ENCODE peak calls at places on chromosomes 4 and X, in ten cellular contexts. K is fibroblast of lung, G is IMR-90, U is thoracic aorta, B is pancreas, Q is astrocyte, H is neural progenitor cell, Z is heart right ventricle, V is heart left ventricle, L is cardiac muscle cell. P is an unnamed sample. For H3K4me1, the result is how much of the 10 kb centered on the place peaks cover.

GRCh38 chr4:3717241-3717640 is 48.9 kb upstream of the ADRA2C start:
- DNase-seq in K (no peak), G (no peak), U (no peak), B (no peak), Q (no peak), H (no peak), Z (no peak), V (peak), L (no peak), P (no peak)

GRCh38 chr4:14711259-14711658 is 291.0 kb upstream of the CPEB2 start:
- DNase-seq in K (no peak), G (no peak), U (no peak), B (no peak), Q (no peak), H (no peak), Z (no peak), V (no peak), L (no peak), P (no peak)

GRCh38 chr4:154033921-154034320 is 245.0 kb upstream of the SFRP2 start:
- DNase-seq in K (no peak), G (no peak), U (no peak), B (no peak), Q (no peak), H (no peak), Z (no peak), V (no peak), L (no peak), P (no peak)

GRCh38 chrX:2351321-2351720 is 149.5 kb downstream of the DHRSX start:
- DNase-seq in K (peak), G (peak), U (no peak), B (no peak), Q (peak), H (no peak), Z (no peak), V (no peak), L (no peak), P (peak)

GRCh38 chr4:142778430-142778829 is 67.7 kb downstream of the INPP4B start:
- DNase-seq in K (peak), G (peak), U (no peak), B (no peak), Q (peak), H (no peak), Z (no peak), V (no peak), L (no peak), P (no peak)

GRCh38 chr4:186727977-186728519 is 4.4 kb upstream of the FAT1 start:
- DNase-seq in K (no peak), G (no peak), U (no peak), B (no peak), Q (no peak), H (peak), Z (no peak), V (no peak), L (peak), P (peak)

GRCh38 chr4:98289375-98289774 is 28.2 kb downstream of the RAP1GDS1 start:
- DNase-seq in K (no peak), G (no peak), U (no peak), B (no peak), Q (no peak), H (no peak), Z (no peak), V (no peak), L (no peak), P (no peak)

GRCh38 chr4:94758141-94758699 is 465 bp downstream of the BMPR1B start:
- DNase-seq in K (peak), G (no peak), U (no peak), B (peak), Q (peak), H (peak), Z (no peak), V (no peak), L (no peak), P (peak)

GRCh38 chr4:8067945-8068894 is 90.4 kb downstream of the ABLIM2 start:
- DNase-seq in K (no peak), G (no peak), U (no peak), B (no peak), Q (no peak), H (no peak), Z (no peak), V (peak), L (no peak), P (no peak)

GRCh38 chrX:131728295-131729145 is 184.6 kb downstream of the OR13H1 start:
- DNase-seq in K (peak), G (peak), U (no peak), B (peak), Q (peak), H (no peak), Z (no peak), V (peak), L (no peak), P (no peak)

GRCh38 chr4:109803924-109804571 is 2.2 kb upstream of the CFI start:
- DNase-seq in K (peak), G (peak), U (no peak), B (no peak), Q (peak), H (peak), Z (no peak), V (no peak), L (peak), P (peak)

GRCh38 chrX:123083924-123084323 is 100.2 kb upstream of the GRIA3 start:
- DNase-seq in K (peak), G (no peak), U (no peak), B (no peak), Q (peak), H (no peak), Z (no peak), V (no peak), L (no peak), P (peak)

GRCh38 chr4:19721587-19721986 is 530.1 kb upstream of the SLIT2 start:
- DNase-seq in K (no peak), G (no peak), U (no peak), B (no peak), Q (no peak), H (no peak), Z (no peak), V (no peak), L (no peak), P (no peak)

GRCh38 chrX:120795301-120795700 is 80.4 kb downstream of the CT47B1 start:
- DNase-seq in K (peak), G (no peak), U (no peak), B (no peak), Q (peak), H (no peak), Z (no peak), V (no peak), L (no peak), P (no peak)

GRCh38 chrX:19334945-19335626 is 8.6 kb upstream of the PDHA1 start:
- DNase-seq in K (no peak), G (peak), U (no peak), B (no peak), Q (no peak), H (peak), Z (no peak), V (no peak), L (peak), P (peak)

GRCh38 chr4:26826721-26827120 is 33.9 kb upstream of the STIM2 start:
- DNase-seq in K (no peak), G (peak), U (no peak), B (peak), Q (no peak), H (no peak), Z (peak), V (no peak), L (no peak), P (no peak)

GRCh38 chrX:35380808-35381700 is 417.1 kb upstream of the MAGEB16 start:
- DNase-seq in K (peak), G (peak), U (no peak), B (no peak), Q (no peak), H (peak), Z (no peak), V (no peak), L (peak), P (peak)

GRCh38 chrX:276588-277171 is 4.5 kb upstream of the PLCXD1 start:
- DNase-seq in K (peak), G (peak), U (no peak), B (peak), Q (peak), H (peak), Z (no peak), V (no peak), L (no peak), P (peak)

GRCh38 chr4:112130903-112131302 is 14.4 kb upstream of the FAM241A start:
- DNase-seq in K (peak), G (no peak), U (no peak), B (no peak), Q (peak), H (no peak), Z (no peak), V (no peak), L (peak), P (no peak)

GRCh38 chrX:154021131-154021611 is 1.5 kb upstream of the IRAK1 start:
- DNase-seq in K (peak), G (peak), U (no peak), B (no peak), Q (peak), H (no peak), Z (no peak), V (no peak), L (no peak), P (no peak)

GRCh38 chrX:649166-649565 is 18.6 kb downstream of the SHOX start:
- DNase-seq in K (no peak), G (no peak), U (no peak), B (no peak), Q (no peak), H (no peak), Z (no peak), V (no peak), L (no peak), P (no peak)

GRCh38 chr4:17385403-17385802 is 126.5 kb downstream of the QDPR start:
- DNase-seq in K (peak), G (peak), U (no peak), B (no peak), Q (peak), H (no peak), Z (peak), V (no peak), L (peak), P (no peak)

GRCh38 chrX:18973527-18974192 is 10.3 kb downstream of the PHKA2 start:
- DNase-seq in K (no peak), G (no peak), U (no peak), B (no peak), Q (no peak), H (peak), Z (no peak), V (no peak), L (no peak), P (peak)

GRCh38 chrX:42869011-42869410 is 91.0 kb upstream of the PPP1R2C start:
- DNase-seq in K (no peak), G (no peak), U (no peak), B (no peak), Q (no peak), H (no peak), Z (no peak), V (no peak), L (no peak), P (no peak)

GRCh38 chrX:108018659-108019381 is 26.0 kb upstream of the VSIG1 start:
- DNase-seq in K (no peak), G (no peak), U (no peak), B (no peak), Q (no peak), H (no peak), Z (no peak), V (no peak), L (no peak), P (peak)

GRCh38 chrX:17687648-17688047 is 49.6 kb upstream of the SCML1 start:
- DNase-seq in K (no peak), G (no peak), U (no peak), B (no peak), Q (no peak), H (no peak), Z (no peak), V (no peak), L (no peak), P (no peak)

GRCh38 chr4:145847764-145848163 is 90.9 kb downstream of the ZNF827 start:
- DNase-seq in K (no peak), G (no peak), U (no peak), B (no peak), Q (no peak), H (no peak), Z (no peak), V (no peak), L (no peak), P (no peak)

GRCh38 chr4:82889287-82889686 is 1.7 kb downstream of the SEC31A start:
- DNase-seq in K (no peak), G (no peak), U (no peak), B (no peak), Q (no peak), H (no peak), Z (no peak), V (no peak), L (no peak), P (no peak)

GRCh38 chr4:124178449-124179021 is 534.0 kb downstream of the ANKRD50 start:
- DNase-seq in K (peak), G (peak), U (no peak), B (no peak), Q (peak), H (no peak), Z (no peak), V (no peak), L (no peak), P (peak)

GRCh38 chr4:113899260-113900177 is 79.9 kb downstream of the ARSJ start:
- DNase-seq in K (no peak), G (no peak), U (no peak), B (no peak), Q (no peak), H (no peak), Z (no peak), V (no peak), L (no peak), P (no peak)

GRCh38 chr4:67762091-67762490 is 7.9 kb upstream of the GNRHR start:
- DNase-seq in K (peak), G (peak), U (no peak), B (no peak), Q (peak), H (no peak), Z (no peak), V (no peak), L (no peak), P (no peak)

DNA sequence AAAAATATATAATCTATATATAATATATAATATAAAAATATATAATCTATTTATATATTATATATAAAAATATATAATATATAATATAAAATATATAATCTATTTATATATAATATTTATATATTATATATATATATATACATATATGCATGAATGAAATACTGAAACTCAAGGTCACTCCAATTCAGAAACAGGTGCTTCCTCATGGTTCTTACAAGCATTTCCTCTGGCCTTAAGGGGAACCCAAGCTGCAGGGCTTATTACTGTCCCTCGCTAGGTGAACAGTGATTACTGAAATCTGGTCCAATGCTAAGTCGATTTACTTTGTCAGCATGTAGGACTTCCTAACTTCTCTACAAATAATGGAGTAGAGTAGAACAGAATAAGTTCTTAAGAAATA is 174.3 kb downstream of the GPM6A start:
- DNase-seq in K (no peak), G (no peak), U (no peak), B (no peak), Q (no peak), H (no peak), Z (no peak), V (no peak), L (no peak), P (no peak)
- H3K4me1 ChIP-seq in K (under half), G (under half), U (under half), B (under half), Q (under half), H (under half), Z (under half), V (under half), L (under half), P (under half)

GRCh38 chr4:88881227-88881569 is 175.8 kb downstream of the FAM13A start:
- DNase-seq in K (no peak), G (no peak), U (no peak), B (no peak), Q (no peak), H (no peak), Z (no peak), V (no peak), L (no peak), P (no peak)
- H3K27ac ChIP-seq in K (no peak), G (no peak), U (no peak), B (no peak), Q (no peak), H (no peak), Z (no peak), V (no peak), L (peak), P (no peak)

DNA sequence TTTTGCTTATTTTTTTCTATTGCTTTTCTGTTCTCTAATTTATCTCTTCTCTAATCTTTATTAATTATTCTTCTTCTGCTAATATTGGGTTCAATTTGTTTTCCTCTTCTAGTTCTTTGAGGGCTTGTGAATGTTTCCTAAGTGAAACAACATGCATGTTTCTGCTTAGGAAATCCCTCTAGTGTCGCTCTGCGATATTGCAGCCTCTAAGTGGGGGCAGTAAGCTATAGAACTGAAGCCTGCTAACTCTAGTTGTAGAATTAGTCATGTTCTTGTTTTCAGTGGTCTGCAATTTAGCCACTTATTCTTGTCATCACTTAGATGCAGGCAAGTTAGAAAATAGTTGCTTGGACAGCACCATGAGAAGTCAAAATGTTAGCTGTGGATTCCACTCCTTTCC is 222.6 kb downstream of the SPIN4 start:
- DNase-seq in K (peak), G (peak), U (no peak), B (peak), Q (no peak), H (no peak), Z (no peak), V (no peak), L (no peak), P (peak)
- TF ChIP-seq CTCF in K (no peak), G (peak), U (peak), B (peak), Q (peak), H (peak), Z (no peak), V (peak), L (no peak), P (peak)

GRCh38 chr4:147837854-147838253 is 106.0 kb downstream of the ARHGAP10 start:
- DNase-seq in K (no peak), G (no peak), U (no peak), B (no peak), Q (no peak), H (no peak), Z (no peak), V (no peak), L (no peak), P (no peak)
- H3K4me1 ChIP-seq in K (under half), G (under half), U (half or more), B (under half), Q (under half), H (under half), Z (half or more), V (under half), L (under half), P (under half)

DNA sequence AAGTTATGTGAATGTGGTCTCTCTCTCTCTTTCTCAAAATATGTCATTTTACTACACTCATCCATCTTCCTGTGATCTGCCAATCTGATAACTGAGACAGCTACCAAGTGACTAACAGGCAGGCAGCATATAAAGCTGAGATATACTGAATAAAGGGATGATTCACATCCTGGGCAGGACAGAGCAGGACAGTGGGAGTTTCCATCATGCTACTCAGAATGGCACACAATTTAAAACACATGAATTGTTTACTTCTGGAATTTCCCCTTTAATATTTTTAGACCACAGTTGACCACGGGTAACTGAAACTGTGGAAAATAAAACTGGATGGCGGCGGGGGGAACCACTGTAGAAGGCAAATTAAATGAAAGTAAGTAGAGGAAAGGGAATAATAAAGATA is 58.6 kb upstream of the DCTD start:
- DNase-seq in K (peak), G (peak), U (no peak), B (no peak), Q (peak), H (no peak), Z (no peak), V (no peak), L (no peak), P (peak)
- H3K27ac ChIP-seq in K (no peak), G (no peak), U (peak), B (no peak), Q (peak), H (no peak), Z (peak), V (no peak), L (no peak), P (peak)

GRCh38 chr4:183838987-183839712 is 66.0 kb upstream of the STOX2 start:
- DNase-seq in K (no peak), G (peak), U (no peak), B (no peak), Q (peak), H (peak), Z (no peak), V (no peak), L (peak), P (peak)
- TF ChIP-seq CTCF in K (peak), G (peak), U (no peak), B (no peak), Q (peak), H (peak), Z (no peak), V (peak), L (peak), P (peak)

GRCh38 chrX:30592846-30593245 is 15.3 kb upstream of the TASL start:
- DNase-seq in K (no peak), G (no peak), U (no peak), B (no peak), Q (no peak), H (no peak), Z (no peak), V (no peak), L (no peak), P (no peak)

GRCh38 chrX:30593435-30594200 is 16.1 kb upstream of the TASL start:
- DNase-seq in K (no peak), G (no peak), U (no peak), B (peak), Q (no peak), H (no peak), Z (no peak), V (no peak), L (no peak), P (peak)

GRCh38 chrX:30597258-30598012 is 19.9 kb upstream of the TASL start:
- DNase-seq in K (no peak), G (no peak), U (no peak), B (no peak), Q (no peak), H (no peak), Z (no peak), V (no peak), L (no peak), P (peak)
- H3K4me1 ChIP-seq in K (under half), G (under half), U (under half), B (under half), Q (under half), H (under half), Z (under half), V (under half), L (under half), P (under half)

DNA sequence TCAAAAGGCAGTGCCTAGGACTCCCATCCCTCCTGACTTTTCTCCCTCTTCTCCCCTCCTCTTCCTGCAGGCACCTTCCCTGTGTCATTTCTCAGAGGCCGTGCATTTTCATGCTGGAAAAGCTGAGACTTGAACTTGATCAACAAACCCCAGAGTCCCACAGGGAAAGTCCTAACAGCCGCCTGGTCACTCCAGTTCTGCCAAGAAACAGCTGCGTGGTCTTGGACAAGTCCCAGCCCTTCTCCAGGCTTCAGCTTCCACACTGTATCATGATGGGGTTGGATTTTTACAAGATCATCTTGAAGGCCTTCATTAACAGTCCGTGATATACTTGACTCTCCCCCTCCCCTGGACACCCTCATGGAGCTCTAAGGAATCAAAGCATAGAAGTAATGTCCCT is 366.0 kb downstream of the BCOR start:
- DNase-seq in K (no peak), G (no peak), U (no peak), B (no peak), Q (no peak), H (no peak), Z (no peak), V (peak), L (no peak), P (no peak)
- H3K27ac ChIP-seq in K (no peak), G (no peak), U (peak), B (no peak), Q (no peak), H (no peak), Z (no peak), V (no peak), L (no peak), P (no peak)

GRCh38 chr4:9764155-9764696 is 17.2 kb upstream of the DRD5 start:
- DNase-seq in K (no peak), G (no peak), U (no peak), B (no peak), Q (no peak), H (no peak), Z (no peak), V (no peak), L (no peak), P (no peak)

GRCh38 chr4:9771069-9771468 is 10.4 kb upstream of the DRD5 start:
- DNase-seq in K (no peak), G (no peak), U (no peak), B (no peak), Q (no peak), H (no peak), Z (no peak), V (no peak), L (no peak), P (peak)

GRCh38 chr4:9762823-9763475 is 18.5 kb upstream of the DRD5 start:
- DNase-seq in K (peak), G (peak), U (no peak), B (no peak), Q (peak), H (peak), Z (peak), V (peak), L (peak), P (peak)

GRCh38 chr4:9765091-9765490 is 16.3 kb upstream of the DRD5 start:
- DNase-seq in K (no peak), G (peak), U (no peak), B (no peak), Q (no peak), H (peak), Z (no peak), V (no peak), L (peak), P (peak)
- TF ChIP-seq CTCF in K (peak), G (peak), U (peak), B (no peak), Q (peak), H (peak), Z (peak), V (peak), L (peak), P (peak)

P was measured in PC-3.